ENCODE peak calls at places on chromosomes 3 and 15, in six cellular contexts. J is endothelial cell of umbilical vein, X is fibroblast of lung, M is neuronal stem cell, C is HepG2, O is GM12878. N is an unnamed sample.

GRCh38 chr3:68306571-68306970 is 625.8 kb downstream of the TAFA4 start:
- DNase-seq in J (no peak), X (no peak), M (peak; percentile 63), C (peak; percentile 17), O (no peak), N (peak; percentile 1)

GRCh38 chr3:54870423-54870822 is 57.4 kb downstream of the LRTM1 start:
- DNase-seq in J (no peak), X (peak; percentile 91), M (peak; percentile 20), C (peak; percentile 14), O (no peak), N (peak; percentile 72)

GRCh38 chr3:54837964-54838363 is 89.9 kb downstream of the LRTM1 start:
- DNase-seq in J (no peak), X (peak; percentile 41), M (no peak), C (no peak), O (no peak), N (no peak)

GRCh38 chr3:194395201-194395600 is 3.9 kb downstream of the GP5 start:
- DNase-seq in J (peak; percentile 11), X (peak; percentile 58), M (no peak), C (peak; percentile 24), O (no peak), N (no peak)

GRCh38 chr15:68674975-68675374 is 96.2 kb downstream of the CORO2B start:
- DNase-seq in J (peak; percentile 25), X (no peak), M (no peak), C (no peak), O (peak; percentile 4), N (no peak)

GRCh38 chr15:78684645-78685044 is 43.6 kb upstream of the CHRNB4 start:
- DNase-seq in J (no peak), X (no peak), M (no peak), C (no peak), O (no peak), N (no peak)

GRCh38 chr15:93420050-93420452 is 331.0 kb upstream of the RGMA start:
- DNase-seq in J (no peak), X (no peak), M (no peak), C (no peak), O (no peak), N (no peak)

GRCh38 chr3:107824822-107825371 is 265.9 kb downstream of the CD47 start:
- DNase-seq in J (no peak), X (no peak), M (no peak), C (no peak), O (no peak), N (no peak)

GRCh38 chr3:194003128-194004057 is 132.6 kb upstream of the HES1 start:
- DNase-seq in J (peak; percentile 99), X (peak; percentile 95), M (peak; percentile 47), C (peak; percentile 47), O (peak; percentile 11), N (peak; percentile 98)

GRCh38 chr3:184018424-184018973 is 815 bp upstream of the ABCC5 start:
- DNase-seq in J (no peak), X (no peak), M (no peak), C (no peak), O (no peak), N (no peak)

GRCh38 chr3:25289663-25290062 is 138.4 kb upstream of the RARB start:
- DNase-seq in J (no peak), X (no peak), M (no peak), C (no peak), O (no peak), N (no peak)

GRCh38 chr3:10790713-10791112 is 25.3 kb upstream of the SLC6A11 start:
- DNase-seq in J (no peak), X (no peak), M (no peak), C (no peak), O (no peak), N (no peak)

GRCh38 chr15:59280855-59281254 is 74.2 kb downstream of the LDHAL6B start:
- DNase-seq in J (no peak), X (no peak), M (no peak), C (no peak), O (no peak), N (no peak)

GRCh38 chr3:182816181-182816580 is 22.9 kb downstream of the ATP11B start:
- DNase-seq in J (no peak), X (no peak), M (no peak), C (no peak), O (no peak), N (no peak)
- H3K27ac ChIP-seq in J (no peak overlapping the region), X (no peak overlapping the region), M (no peak overlapping the region), C (no peak overlapping the region), O (no peak overlapping the region), N (no peak overlapping the region)

GRCh38 chr3:134364936-134365765 is 9.1 kb downstream of the AMOTL2 start:
- DNase-seq in J (peak; percentile 44), X (no peak), M (no peak), C (no peak), O (no peak), N (no peak)
- H3K4me1 ChIP-seq in J (peaks cover 72% of the 10 kb centered on the region), X (peaks cover 87% of the 10 kb centered on the region), M (peaks cover 55% of the 10 kb centered on the region), C (peaks cover 44% of the 10 kb centered on the region), O (no peaks in the 10 kb centered on the region), N (peaks cover 96% of the 10 kb centered on the region)

DNA sequence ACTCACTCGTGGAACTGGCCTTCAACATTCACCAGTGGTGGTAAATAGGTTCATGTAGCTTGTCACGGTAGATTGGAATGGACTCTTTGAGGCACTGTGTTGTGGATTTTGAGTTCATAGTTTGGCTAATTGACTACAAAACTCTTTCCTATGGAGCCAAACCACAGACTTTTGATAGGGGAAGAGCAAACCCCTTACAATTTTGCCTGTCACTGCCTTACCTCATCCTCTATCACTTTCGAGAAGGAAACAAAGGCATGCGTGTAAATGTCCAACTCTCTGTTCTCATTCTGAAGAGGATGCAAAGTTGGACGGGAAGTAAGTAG is 521.0 kb upstream of the MDFIC2 start:
- DNase-seq in J (no peak), X (no peak), M (no peak), C (no peak), O (no peak), N (no peak)
- H2AFZ ChIP-seq in J (no peak overlapping the region), X (no peak overlapping the region), M (peak overlapping the region; percentile 21), C (no peak overlapping the region), O (no peak overlapping the region), N (no peak overlapping the region)

DNA sequence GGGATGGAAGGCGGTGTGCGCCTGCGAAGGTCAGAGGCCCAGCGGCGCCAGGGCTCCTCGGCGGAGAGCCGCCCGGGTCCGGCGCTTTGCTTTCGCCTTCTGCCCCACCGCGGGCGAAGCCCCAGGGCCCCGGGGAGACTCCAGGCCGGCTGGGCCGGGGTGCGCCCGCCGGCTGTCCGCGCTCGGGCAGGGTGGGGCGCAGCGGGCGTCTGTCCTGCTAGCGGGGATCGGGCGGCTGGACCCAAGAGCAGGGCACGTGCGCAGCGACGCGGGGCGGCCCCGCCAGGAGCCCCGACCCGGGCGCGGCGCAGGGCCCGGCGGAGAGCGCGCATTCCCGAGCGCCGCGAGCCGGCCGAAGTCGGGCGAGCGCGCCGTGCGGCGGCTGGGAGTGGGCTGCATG is 585 bp upstream of the ALDH1A3 start:
- DNase-seq in J (no peak), X (no peak), M (no peak), C (no peak), O (no peak), N (no peak)
- H3K27ac ChIP-seq in J (no peak overlapping the region), X (no peak overlapping the region), M (no peak overlapping the region), C (no peak overlapping the region), O (no peak overlapping the region), N (peak overlapping the region; percentile 75)

DNA sequence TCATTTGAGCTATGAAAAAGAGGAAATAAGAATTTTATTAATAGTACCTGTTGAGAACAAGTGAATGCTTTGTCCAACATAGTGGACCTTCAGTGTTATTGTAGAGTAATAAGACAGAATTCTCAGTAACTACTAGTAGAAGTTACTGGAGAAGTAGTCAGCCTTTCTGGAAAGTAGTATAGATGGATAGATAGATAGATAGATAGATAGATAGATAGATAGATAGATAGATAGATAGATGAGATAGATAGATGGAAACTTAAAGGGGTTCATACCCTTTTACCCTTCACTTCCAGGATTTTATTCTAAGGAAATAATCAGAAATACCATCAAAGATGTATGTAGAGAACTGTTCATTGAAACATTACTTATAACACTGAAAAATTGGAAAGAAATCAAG is 5.2 kb downstream of the FAM162A start:
- DNase-seq in J (no peak), X (no peak), M (no peak), C (no peak), O (no peak), N (no peak)
- H3K4me1 ChIP-seq in J (peaks cover 3% of the 10 kb centered on the region), X (no peaks in the 10 kb centered on the region), M (no peaks in the 10 kb centered on the region), C (peaks cover 89% of the 10 kb centered on the region), O (peaks cover 5% of the 10 kb centered on the region), N (peaks cover 11% of the 10 kb centered on the region)

DNA sequence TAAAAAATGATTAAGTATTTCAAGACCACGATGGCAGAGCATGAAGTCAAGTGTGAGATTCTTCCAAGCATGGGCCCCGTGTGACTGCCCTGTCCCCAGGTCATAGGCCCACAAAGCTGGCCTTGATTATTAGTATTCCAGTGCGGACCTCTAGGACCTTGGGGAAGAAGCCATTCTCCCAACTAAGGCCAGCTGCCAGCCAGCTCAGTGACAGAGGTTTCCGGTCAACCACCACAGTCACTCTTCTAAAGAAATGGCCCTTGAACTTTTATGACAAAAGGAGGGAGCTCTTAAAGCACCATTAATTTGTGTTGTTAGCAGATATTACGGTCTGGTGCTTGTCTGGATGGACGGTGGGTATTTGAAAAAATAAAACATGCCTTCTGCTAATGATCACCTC is 28.0 kb downstream of the FAM3D start:
- DNase-seq in J (no peak), X (no peak), M (no peak), C (no peak), O (no peak), N (no peak)
- H2AFZ ChIP-seq in J (peak overlapping the region; percentile 69), X (no peak overlapping the region), M (peak overlapping the region; percentile 23), C (no peak overlapping the region), O (no peak overlapping the region), N (no peak overlapping the region)

DNA sequence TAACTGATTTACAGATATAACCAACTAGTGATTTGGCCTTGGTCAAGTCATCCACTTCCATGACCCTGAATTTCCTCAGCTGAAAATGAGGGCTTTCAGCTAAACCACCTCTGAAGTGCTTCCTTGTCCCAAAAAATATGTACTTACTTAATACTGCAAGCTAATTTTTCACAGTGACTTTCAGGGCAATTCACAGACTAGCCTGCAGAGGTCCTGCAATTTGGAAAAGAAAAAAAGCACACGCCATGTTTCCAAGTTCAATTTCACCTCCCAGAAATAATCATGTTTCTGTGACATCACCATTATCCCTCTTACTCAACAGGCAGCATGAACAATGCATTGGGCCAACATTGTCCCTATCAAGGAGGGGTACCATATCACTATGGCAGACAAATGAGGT is 218.2 kb downstream of the SHOX2 start:
- DNase-seq in J (no peak), X (no peak), M (no peak), C (no peak), O (no peak), N (no peak)
- H3K27ac ChIP-seq in J (no peak overlapping the region), X (no peak overlapping the region), M (no peak overlapping the region), C (no peak overlapping the region), O (no peak overlapping the region), N (no peak overlapping the region)

GRCh38 chr3:112132975-112133448 is at the start of gene GCSAM:
- DNase-seq in J (no peak), X (no peak), M (no peak), C (no peak), O (peak; percentile 100), N (no peak)
- H3K4me1 ChIP-seq in J (no peaks in the 10 kb centered on the region), X (no peaks in the 10 kb centered on the region), M (peaks cover 9% of the 10 kb centered on the region), C (no peaks in the 10 kb centered on the region), O (peaks cover 57% of the 10 kb centered on the region), N (peaks cover 32% of the 10 kb centered on the region)